ENCODE peak calls at places on chromosome 21, in ten cellular contexts. One of them, this sample, is unnamed.

GRCh38 chr21:14084701-14085100 is 126.1 kb downstream of the LIPI start:
- DNase-seq in prostate gland: no peak
- DNase-seq in stomach: no peak
- DNase-seq in Panc1: no peak
- DNase-seq in HL-60: no peak
- DNase-seq in H1: no peak
- DNase-seq in spleen: no peak
- DNase-seq in HepG2: no peak
- DNase-seq in SK-N-SH: no peak
- DNase-seq in GM12892: no peak
- DNase-seq in this sample: no peak

GRCh38 chr21:39182016-39182415 is 1.2 kb downstream of the PSMG1 start:
- DNase-seq in H1: no peak
- DNase-seq in Panc1: no peak
- DNase-seq in HepG2: no peak
- DNase-seq in spleen: no peak
- DNase-seq in stomach: no peak
- DNase-seq in SK-N-SH: no peak
- DNase-seq in GM12892: no peak
- DNase-seq in HL-60: no peak
- DNase-seq in prostate gland: no peak
- DNase-seq in this sample: no peak

GRCh38 chr21:36567216-36567917 is 87.4 kb upstream of the CLDN14 start:
- DNase-seq in H1: no peak
- DNase-seq in spleen: no peak
- DNase-seq in prostate gland: no peak
- DNase-seq in Panc1: no peak
- DNase-seq in HepG2: no peak
- DNase-seq in SK-N-SH: no peak
- DNase-seq in HL-60: no peak
- DNase-seq in GM12892: no peak
- DNase-seq in stomach: no peak
- DNase-seq in this sample: no peak

GRCh38 chr21:36125513-36126121 is 9.3 kb upstream of the CBR3 start:
- DNase-seq in H1: no peak
- DNase-seq in prostate gland: peak
- DNase-seq in Panc1: no peak
- DNase-seq in GM12892: no peak
- DNase-seq in stomach: peak
- DNase-seq in HepG2: peak
- DNase-seq in spleen: no peak
- DNase-seq in SK-N-SH: peak
- DNase-seq in HL-60: no peak
- DNase-seq in this sample: peak

GRCh38 chr21:39633043-39633442 is 20.3 kb downstream of the B3GALT5 start:
- DNase-seq in H1: no peak
- DNase-seq in HepG2: no peak
- DNase-seq in Panc1: no peak
- DNase-seq in stomach: no peak
- DNase-seq in prostate gland: no peak
- DNase-seq in spleen: no peak
- DNase-seq in SK-N-SH: no peak
- DNase-seq in HL-60: no peak
- DNase-seq in GM12892: no peak
- DNase-seq in this sample: no peak

GRCh38 chr21:37225440-37225839 is 41.7 kb downstream of the VPS26C start:
- DNase-seq in stomach: no peak
- DNase-seq in H1: no peak
- DNase-seq in HepG2: no peak
- DNase-seq in Panc1: no peak
- DNase-seq in SK-N-SH: no peak
- DNase-seq in HL-60: no peak
- DNase-seq in spleen: no peak
- DNase-seq in GM12892: no peak
- DNase-seq in prostate gland: no peak
- DNase-seq in this sample: no peak

GRCh38 chr21:36916718-36917117 is 49.8 kb downstream of the HLCS start:
- DNase-seq in SK-N-SH: no peak
- DNase-seq in spleen: no peak
- DNase-seq in HepG2: no peak
- DNase-seq in GM12892: no peak
- DNase-seq in HL-60: no peak
- DNase-seq in prostate gland: no peak
- DNase-seq in Panc1: no peak
- DNase-seq in stomach: no peak
- DNase-seq in H1: no peak
- DNase-seq in this sample: no peak

GRCh38 chr21:36005018-36005417 is 55.3 kb downstream of the SETD4 start:
- DNase-seq in H1: no peak
- DNase-seq in prostate gland: no peak
- DNase-seq in HepG2: no peak
- DNase-seq in SK-N-SH: no peak
- DNase-seq in stomach: no peak
- DNase-seq in Panc1: no peak
- DNase-seq in GM12892: no peak
- DNase-seq in HL-60: no peak
- DNase-seq in spleen: no peak
- DNase-seq in this sample: peak

GRCh38 chr21:42225042-42225441 is 6.1 kb downstream of the ABCG1 start:
- DNase-seq in H1: no peak
- DNase-seq in GM12892: no peak
- DNase-seq in HL-60: no peak
- DNase-seq in stomach: no peak
- DNase-seq in HepG2: no peak
- DNase-seq in prostate gland: no peak
- DNase-seq in Panc1: no peak
- DNase-seq in spleen: no peak
- DNase-seq in SK-N-SH: no peak
- DNase-seq in this sample: no peak

GRCh38 chr21:34526618-34527290 is 14.7 kb upstream of the KCNE1 start:
- DNase-seq in spleen: no peak
- DNase-seq in H1: no peak
- DNase-seq in SK-N-SH: no peak
- DNase-seq in GM12892: no peak
- DNase-seq in HL-60: peak
- DNase-seq in prostate gland: peak
- DNase-seq in Panc1: peak
- DNase-seq in stomach: peak
- DNase-seq in HepG2: peak
- DNase-seq in this sample: peak

GRCh38 chr21:35508389-35508888 is 459.3 kb upstream of the RUNX1 start:
- DNase-seq in HL-60: peak
- DNase-seq in stomach: peak
- DNase-seq in spleen: peak
- DNase-seq in SK-N-SH: no peak
- DNase-seq in prostate gland: no peak
- DNase-seq in Panc1: no peak
- DNase-seq in H1: peak
- DNase-seq in HepG2: peak
- DNase-seq in GM12892: no peak
- DNase-seq in this sample: peak

GRCh38 chr21:45127937-45128336 is 53.6 kb downstream of the ADARB1 start:
- DNase-seq in prostate gland: no peak
- DNase-seq in SK-N-SH: no peak
- DNase-seq in Panc1: no peak
- DNase-seq in GM12892: no peak
- DNase-seq in HL-60: no peak
- DNase-seq in HepG2: no peak
- DNase-seq in spleen: no peak
- DNase-seq in stomach: no peak
- DNase-seq in H1: no peak
- DNase-seq in this sample: no peak

GRCh38 chr21:45131537-45131999 is 57.2 kb downstream of the ADARB1 start:
- DNase-seq in SK-N-SH: no peak
- DNase-seq in HL-60: no peak
- DNase-seq in stomach: no peak
- DNase-seq in H1: no peak
- DNase-seq in spleen: no peak
- DNase-seq in HepG2: no peak
- DNase-seq in prostate gland: no peak
- DNase-seq in GM12892: no peak
- DNase-seq in Panc1: no peak
- DNase-seq in this sample: no peak

GRCh38 chr21:45129231-45129923 is 55.0 kb downstream of the ADARB1 start:
- DNase-seq in H1: no peak
- DNase-seq in HepG2: no peak
- DNase-seq in stomach: no peak
- DNase-seq in GM12892: no peak
- DNase-seq in spleen: peak
- DNase-seq in prostate gland: no peak
- DNase-seq in HL-60: no peak
- DNase-seq in Panc1: no peak
- DNase-seq in SK-N-SH: no peak
- DNase-seq in this sample: no peak

GRCh38 chr21:45128613-45129226 is 54.3 kb downstream of the ADARB1 start:
- DNase-seq in HL-60: peak
- DNase-seq in spleen: peak
- DNase-seq in prostate gland: peak
- DNase-seq in HepG2: peak
- DNase-seq in H1: peak
- DNase-seq in stomach: peak
- DNase-seq in GM12892: no peak
- DNase-seq in SK-N-SH: peak
- DNase-seq in Panc1: no peak
- DNase-seq in this sample: peak

GRCh38 chr21:45130324-45130774 is 56.0 kb downstream of the ADARB1 start:
- DNase-seq in Panc1: no peak
- DNase-seq in H1: no peak
- DNase-seq in GM12892: no peak
- DNase-seq in HL-60: no peak
- DNase-seq in spleen: no peak
- DNase-seq in SK-N-SH: no peak
- DNase-seq in stomach: no peak
- DNase-seq in prostate gland: no peak
- DNase-seq in HepG2: no peak
- DNase-seq in this sample: no peak
- TF ChIP-seq POLR2AphosphoS5 in Panc1: no peak
- TF ChIP-seq POLR2AphosphoS5 in H1: no peak
- TF ChIP-seq POLR2AphosphoS5 in GM12892: no peak
- TF ChIP-seq POLR2AphosphoS5 in HL-60: no peak
- TF ChIP-seq POLR2AphosphoS5 in spleen: no peak
- TF ChIP-seq POLR2AphosphoS5 in SK-N-SH: no peak
- TF ChIP-seq POLR2AphosphoS5 in stomach: peak
- TF ChIP-seq POLR2AphosphoS5 in prostate gland: peak
- TF ChIP-seq POLR2AphosphoS5 in HepG2: no peak
- TF ChIP-seq POLR2AphosphoS5 in this sample: no peak

GRCh38 chr21:31273278-31273677 is 70.8 kb downstream of the TIAM1 start:
- DNase-seq in prostate gland: no peak
- DNase-seq in H1: no peak
- DNase-seq in stomach: no peak
- DNase-seq in GM12892: no peak
- DNase-seq in Panc1: no peak
- DNase-seq in spleen: no peak
- DNase-seq in SK-N-SH: no peak
- DNase-seq in HL-60: no peak
- DNase-seq in HepG2: no peak
- DNase-seq in this sample: no peak

GRCh38 chr21:31279214-31279613 is 64.8 kb downstream of the TIAM1 start:
- DNase-seq in GM12892: no peak
- DNase-seq in stomach: no peak
- DNase-seq in SK-N-SH: no peak
- DNase-seq in HL-60: no peak
- DNase-seq in prostate gland: no peak
- DNase-seq in HepG2: no peak
- DNase-seq in H1: no peak
- DNase-seq in Panc1: no peak
- DNase-seq in spleen: no peak
- DNase-seq in this sample: no peak

GRCh38 chr21:31278511-31279155 is 65.4 kb downstream of the TIAM1 start:
- DNase-seq in GM12892: no peak
- DNase-seq in HL-60: no peak
- DNase-seq in SK-N-SH: no peak
- DNase-seq in Panc1: no peak
- DNase-seq in HepG2: no peak
- DNase-seq in H1: no peak
- DNase-seq in prostate gland: no peak
- DNase-seq in spleen: no peak
- DNase-seq in stomach: no peak
- DNase-seq in this sample: no peak

GRCh38 chr21:31279986-31280385 is 64.1 kb downstream of the TIAM1 start:
- DNase-seq in HepG2: no peak
- DNase-seq in prostate gland: no peak
- DNase-seq in stomach: no peak
- DNase-seq in HL-60: no peak
- DNase-seq in Panc1: no peak
- DNase-seq in H1: no peak
- DNase-seq in spleen: no peak
- DNase-seq in GM12892: no peak
- DNase-seq in SK-N-SH: no peak
- DNase-seq in this sample: no peak

DNA sequence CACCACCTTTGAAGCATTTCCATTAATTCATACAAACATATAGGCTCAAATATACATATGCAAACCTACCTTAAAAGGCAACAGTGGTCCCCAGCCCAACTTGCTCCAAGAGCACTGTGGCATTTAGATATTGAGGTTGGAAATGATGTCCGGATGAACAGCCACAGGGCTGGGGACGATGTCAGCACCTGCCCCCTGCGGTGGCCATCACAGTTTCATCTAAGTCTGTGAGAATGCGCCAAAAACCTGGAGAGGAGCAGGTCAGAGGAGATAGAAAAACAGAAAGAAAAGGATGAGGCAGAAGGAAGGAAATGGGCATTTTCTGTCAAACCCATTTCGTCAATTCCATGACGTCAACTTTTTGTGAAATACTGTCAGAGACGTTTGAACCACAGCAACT is 67.4 kb downstream of the TIAM1 start:
- DNase-seq in stomach: no peak
- DNase-seq in prostate gland: no peak
- DNase-seq in Panc1: no peak
- DNase-seq in SK-N-SH: no peak
- DNase-seq in spleen: no peak
- DNase-seq in H1: no peak
- DNase-seq in HepG2: no peak
- DNase-seq in GM12892: no peak
- DNase-seq in HL-60: no peak
- DNase-seq in this sample: no peak
- TF ChIP-seq POLR2AphosphoS5 in stomach: no peak
- TF ChIP-seq POLR2AphosphoS5 in prostate gland: no peak
- TF ChIP-seq POLR2AphosphoS5 in Panc1: no peak
- TF ChIP-seq POLR2AphosphoS5 in SK-N-SH: no peak
- TF ChIP-seq POLR2AphosphoS5 in spleen: no peak
- TF ChIP-seq POLR2AphosphoS5 in H1: no peak
- TF ChIP-seq POLR2AphosphoS5 in HepG2: no peak
- TF ChIP-seq POLR2AphosphoS5 in GM12892: no peak
- TF ChIP-seq POLR2AphosphoS5 in HL-60: no peak
- TF ChIP-seq POLR2AphosphoS5 in this sample: no peak

GRCh38 chr21:20997633-20998455 is at the start of gene NCAM2:
- DNase-seq in GM12892: no peak
- DNase-seq in H1: no peak
- DNase-seq in HL-60: peak
- DNase-seq in stomach: peak
- DNase-seq in HepG2: peak
- DNase-seq in SK-N-SH: peak
- DNase-seq in Panc1: no peak
- DNase-seq in prostate gland: peak
- DNase-seq in spleen: peak
- DNase-seq in this sample: peak
- TF ChIP-seq POLR2AphosphoS5 in GM12892: no peak
- TF ChIP-seq POLR2AphosphoS5 in H1: peak
- TF ChIP-seq POLR2AphosphoS5 in HL-60: no peak
- TF ChIP-seq POLR2AphosphoS5 in stomach: no peak
- TF ChIP-seq POLR2AphosphoS5 in HepG2: no peak
- TF ChIP-seq POLR2AphosphoS5 in SK-N-SH: no peak
- TF ChIP-seq POLR2AphosphoS5 in Panc1: no peak
- TF ChIP-seq POLR2AphosphoS5 in prostate gland: no peak
- TF ChIP-seq POLR2AphosphoS5 in spleen: peak
- TF ChIP-seq POLR2AphosphoS5 in this sample: no peak

GRCh38 chr21:43361493-43362296 is 65.2 kb downstream of the SIK1 start:
- DNase-seq in GM12892: no peak
- DNase-seq in stomach: no peak
- DNase-seq in HL-60: no peak
- DNase-seq in spleen: peak
- DNase-seq in prostate gland: peak
- DNase-seq in H1: no peak
- DNase-seq in Panc1: no peak
- DNase-seq in SK-N-SH: no peak
- DNase-seq in HepG2: no peak
- DNase-seq in this sample: peak
- TF ChIP-seq POLR2AphosphoS5 in GM12892: no peak
- TF ChIP-seq POLR2AphosphoS5 in stomach: no peak
- TF ChIP-seq POLR2AphosphoS5 in HL-60: no peak
- TF ChIP-seq POLR2AphosphoS5 in spleen: peak
- TF ChIP-seq POLR2AphosphoS5 in prostate gland: peak
- TF ChIP-seq POLR2AphosphoS5 in H1: no peak
- TF ChIP-seq POLR2AphosphoS5 in Panc1: no peak
- TF ChIP-seq POLR2AphosphoS5 in SK-N-SH: no peak
- TF ChIP-seq POLR2AphosphoS5 in HepG2: no peak
- TF ChIP-seq POLR2AphosphoS5 in this sample: no peak

This sample was measured in transverse colon.